ENCODE peak calls at places on chromosomes 4 and X, in six cellular contexts. One of them, this sample, is unnamed.

GRCh38 chrX:48813605-48814004 is 11.7 kb downstream of the HDAC6 start:
- DNase-seq in fibroblast of lung: no peak
- DNase-seq in nephron progenitor cell: no peak
- DNase-seq in brain microvascular endothelial cell: no peak
- DNase-seq in fibroblast of the aortic adventitia: no peak
- DNase-seq in thoracic aorta: no peak
- DNase-seq in this sample: no peak

GRCh38 chr4:15303052-15303641 is 124.7 kb upstream of the C1QTNF7 start:
- DNase-seq in nephron progenitor cell: no peak
- DNase-seq in thoracic aorta: no peak
- DNase-seq in fibroblast of lung: peak
- DNase-seq in brain microvascular endothelial cell: peak
- DNase-seq in fibroblast of the aortic adventitia: peak
- DNase-seq in this sample: no peak

GRCh38 chrX:14777484-14777883 is 95.4 kb downstream of the FANCB start:
- DNase-seq in nephron progenitor cell: no peak
- DNase-seq in fibroblast of the aortic adventitia: peak
- DNase-seq in thoracic aorta: no peak
- DNase-seq in fibroblast of lung: peak
- DNase-seq in brain microvascular endothelial cell: no peak
- DNase-seq in this sample: no peak

GRCh38 chr4:110270492-110271197 is 72.2 kb upstream of the ELOVL6 start:
- DNase-seq in nephron progenitor cell: no peak
- DNase-seq in fibroblast of the aortic adventitia: peak
- DNase-seq in fibroblast of lung: peak
- DNase-seq in thoracic aorta: no peak
- DNase-seq in brain microvascular endothelial cell: peak
- DNase-seq in this sample: peak

GRCh38 chr4:71188197-71188625 is 150.6 kb upstream of the SLC4A4 start:
- DNase-seq in brain microvascular endothelial cell: no peak
- DNase-seq in fibroblast of lung: no peak
- DNase-seq in nephron progenitor cell: peak
- DNase-seq in thoracic aorta: no peak
- DNase-seq in fibroblast of the aortic adventitia: no peak
- DNase-seq in this sample: no peak

GRCh38 chrX:13383907-13384306 is 64.1 kb upstream of the ATXN3L start:
- DNase-seq in nephron progenitor cell: no peak
- DNase-seq in fibroblast of lung: no peak
- DNase-seq in fibroblast of the aortic adventitia: no peak
- DNase-seq in brain microvascular endothelial cell: no peak
- DNase-seq in thoracic aorta: no peak
- DNase-seq in this sample: no peak

GRCh38 chr4:113584407-113585150 is 177.0 kb downstream of the CAMK2D start:
- DNase-seq in fibroblast of the aortic adventitia: peak
- DNase-seq in fibroblast of lung: peak
- DNase-seq in brain microvascular endothelial cell: peak
- DNase-seq in nephron progenitor cell: no peak
- DNase-seq in thoracic aorta: no peak
- DNase-seq in this sample: no peak

GRCh38 chr4:20151436-20151835 is 100.3 kb upstream of the SLIT2 start:
- DNase-seq in brain microvascular endothelial cell: no peak
- DNase-seq in thoracic aorta: no peak
- DNase-seq in nephron progenitor cell: no peak
- DNase-seq in fibroblast of the aortic adventitia: peak
- DNase-seq in fibroblast of lung: peak
- DNase-seq in this sample: no peak

GRCh38 chr4:105145913-105146285 is 777 bp upstream of the TET2 start:
- DNase-seq in thoracic aorta: no peak
- DNase-seq in brain microvascular endothelial cell: no peak
- DNase-seq in fibroblast of lung: peak
- DNase-seq in fibroblast of the aortic adventitia: no peak
- DNase-seq in nephron progenitor cell: no peak
- DNase-seq in this sample: no peak

GRCh38 chrX:108348525-108348924 is 89.7 kb downstream of the COL4A6 start:
- DNase-seq in brain microvascular endothelial cell: no peak
- DNase-seq in thoracic aorta: no peak
- DNase-seq in nephron progenitor cell: no peak
- DNase-seq in fibroblast of the aortic adventitia: no peak
- DNase-seq in fibroblast of lung: no peak
- DNase-seq in this sample: no peak

GRCh38 chr4:94802091-94802490 is 44.3 kb downstream of the BMPR1B start:
- DNase-seq in fibroblast of lung: no peak
- DNase-seq in nephron progenitor cell: no peak
- DNase-seq in fibroblast of the aortic adventitia: no peak
- DNase-seq in brain microvascular endothelial cell: no peak
- DNase-seq in thoracic aorta: no peak
- DNase-seq in this sample: no peak

GRCh38 chr4:120769227-120769626 is 153.3 kb downstream of the PRDM5 start:
- DNase-seq in thoracic aorta: no peak
- DNase-seq in nephron progenitor cell: no peak
- DNase-seq in fibroblast of the aortic adventitia: peak
- DNase-seq in fibroblast of lung: peak
- DNase-seq in brain microvascular endothelial cell: peak
- DNase-seq in this sample: peak

GRCh38 chr4:14679906-14680305 is 322.4 kb upstream of the CPEB2 start:
- DNase-seq in brain microvascular endothelial cell: peak
- DNase-seq in fibroblast of the aortic adventitia: no peak
- DNase-seq in fibroblast of lung: no peak
- DNase-seq in thoracic aorta: no peak
- DNase-seq in nephron progenitor cell: no peak
- DNase-seq in this sample: no peak

GRCh38 chrX:39969099-39969825 is 128.5 kb downstream of the BCOR start:
- DNase-seq in nephron progenitor cell: peak
- DNase-seq in thoracic aorta: no peak
- DNase-seq in fibroblast of lung: no peak
- DNase-seq in fibroblast of the aortic adventitia: no peak
- DNase-seq in brain microvascular endothelial cell: no peak
- DNase-seq in this sample: no peak

GRCh38 chrX:48695524-48695875 is 1.0 kb upstream of the SUV39H1 start:
- DNase-seq in thoracic aorta: no peak
- DNase-seq in nephron progenitor cell: no peak
- DNase-seq in fibroblast of the aortic adventitia: no peak
- DNase-seq in fibroblast of lung: peak
- DNase-seq in brain microvascular endothelial cell: no peak
- DNase-seq in this sample: no peak

GRCh38 chrX:22338740-22339139 is 66.0 kb downstream of the CBLL2 start:
- DNase-seq in brain microvascular endothelial cell: no peak
- DNase-seq in nephron progenitor cell: no peak
- DNase-seq in fibroblast of the aortic adventitia: peak
- DNase-seq in thoracic aorta: no peak
- DNase-seq in fibroblast of lung: peak
- DNase-seq in this sample: no peak

GRCh38 chr4:3880595-3881120 is 114.5 kb downstream of the ADRA2C start:
- DNase-seq in nephron progenitor cell: peak
- DNase-seq in brain microvascular endothelial cell: peak
- DNase-seq in fibroblast of lung: peak
- DNase-seq in thoracic aorta: no peak
- DNase-seq in fibroblast of the aortic adventitia: peak
- DNase-seq in this sample: no peak

GRCh38 chrX:23783569-23784486 is 855 bp downstream of the SAT1 start:
- DNase-seq in fibroblast of the aortic adventitia: peak
- DNase-seq in brain microvascular endothelial cell: no peak
- DNase-seq in fibroblast of lung: peak
- DNase-seq in thoracic aorta: no peak
- DNase-seq in nephron progenitor cell: peak
- DNase-seq in this sample: no peak

GRCh38 chr4:183838987-183839712 is 66.0 kb upstream of the STOX2 start:
- DNase-seq in fibroblast of lung: no peak
- DNase-seq in fibroblast of the aortic adventitia: peak
- DNase-seq in thoracic aorta: no peak
- DNase-seq in brain microvascular endothelial cell: peak
- DNase-seq in nephron progenitor cell: no peak
- DNase-seq in this sample: no peak

GRCh38 chr4:93809773-93810172 is 18.8 kb upstream of the ATOH1 start:
- DNase-seq in thoracic aorta: no peak
- DNase-seq in brain microvascular endothelial cell: no peak
- DNase-seq in fibroblast of the aortic adventitia: no peak
- DNase-seq in nephron progenitor cell: no peak
- DNase-seq in fibroblast of lung: no peak
- DNase-seq in this sample: no peak

GRCh38 chrX:34341258-34341657 is 209.1 kb upstream of the FAM47A start:
- DNase-seq in thoracic aorta: no peak
- DNase-seq in fibroblast of the aortic adventitia: no peak
- DNase-seq in nephron progenitor cell: no peak
- DNase-seq in brain microvascular endothelial cell: no peak
- DNase-seq in fibroblast of lung: no peak
- DNase-seq in this sample: no peak

GRCh38 chr4:128571747-128572146 is 237.8 kb upstream of the JADE1 start:
- DNase-seq in brain microvascular endothelial cell: peak
- DNase-seq in fibroblast of lung: peak
- DNase-seq in nephron progenitor cell: no peak
- DNase-seq in fibroblast of the aortic adventitia: peak
- DNase-seq in thoracic aorta: no peak
- DNase-seq in this sample: peak

GRCh38 chrX:24396236-24396929 is 35.9 kb downstream of the SUPT20HL1 start:
- DNase-seq in brain microvascular endothelial cell: peak
- DNase-seq in fibroblast of lung: peak
- DNase-seq in fibroblast of the aortic adventitia: peak
- DNase-seq in nephron progenitor cell: no peak
- DNase-seq in thoracic aorta: no peak
- DNase-seq in this sample: peak

GRCh38 chrX:21738145-21738949 is 19.6 kb downstream of the SMPX start:
- DNase-seq in fibroblast of lung: peak
- DNase-seq in fibroblast of the aortic adventitia: no peak
- DNase-seq in brain microvascular endothelial cell: no peak
- DNase-seq in thoracic aorta: no peak
- DNase-seq in nephron progenitor cell: peak
- DNase-seq in this sample: no peak

GRCh38 chr4:98473046-98473445 is 185.4 kb downstream of the TSPAN5 start:
- DNase-seq in thoracic aorta: no peak
- DNase-seq in brain microvascular endothelial cell: no peak
- DNase-seq in fibroblast of the aortic adventitia: peak
- DNase-seq in nephron progenitor cell: no peak
- DNase-seq in fibroblast of lung: no peak
- DNase-seq in this sample: peak

GRCh38 chr4:123562994-123563745 is 166.6 kb downstream of the SPRY1 start:
- DNase-seq in fibroblast of lung: peak
- DNase-seq in nephron progenitor cell: no peak
- DNase-seq in fibroblast of the aortic adventitia: peak
- DNase-seq in brain microvascular endothelial cell: no peak
- DNase-seq in thoracic aorta: no peak
- DNase-seq in this sample: no peak

GRCh38 chr4:123561525-123561924 is 164.9 kb downstream of the SPRY1 start:
- DNase-seq in thoracic aorta: no peak
- DNase-seq in brain microvascular endothelial cell: no peak
- DNase-seq in fibroblast of lung: no peak
- DNase-seq in nephron progenitor cell: no peak
- DNase-seq in fibroblast of the aortic adventitia: no peak
- DNase-seq in this sample: no peak

GRCh38 chr4:123558865-123559264 is 162.3 kb downstream of the SPRY1 start:
- DNase-seq in fibroblast of the aortic adventitia: no peak
- DNase-seq in thoracic aorta: no peak
- DNase-seq in brain microvascular endothelial cell: no peak
- DNase-seq in fibroblast of lung: no peak
- DNase-seq in nephron progenitor cell: no peak
- DNase-seq in this sample: no peak

GRCh38 chr4:123557857-123558536 is 161.4 kb downstream of the SPRY1 start:
- DNase-seq in brain microvascular endothelial cell: no peak
- DNase-seq in fibroblast of the aortic adventitia: no peak
- DNase-seq in nephron progenitor cell: no peak
- DNase-seq in fibroblast of lung: no peak
- DNase-seq in thoracic aorta: no peak
- DNase-seq in this sample: no peak

DNA sequence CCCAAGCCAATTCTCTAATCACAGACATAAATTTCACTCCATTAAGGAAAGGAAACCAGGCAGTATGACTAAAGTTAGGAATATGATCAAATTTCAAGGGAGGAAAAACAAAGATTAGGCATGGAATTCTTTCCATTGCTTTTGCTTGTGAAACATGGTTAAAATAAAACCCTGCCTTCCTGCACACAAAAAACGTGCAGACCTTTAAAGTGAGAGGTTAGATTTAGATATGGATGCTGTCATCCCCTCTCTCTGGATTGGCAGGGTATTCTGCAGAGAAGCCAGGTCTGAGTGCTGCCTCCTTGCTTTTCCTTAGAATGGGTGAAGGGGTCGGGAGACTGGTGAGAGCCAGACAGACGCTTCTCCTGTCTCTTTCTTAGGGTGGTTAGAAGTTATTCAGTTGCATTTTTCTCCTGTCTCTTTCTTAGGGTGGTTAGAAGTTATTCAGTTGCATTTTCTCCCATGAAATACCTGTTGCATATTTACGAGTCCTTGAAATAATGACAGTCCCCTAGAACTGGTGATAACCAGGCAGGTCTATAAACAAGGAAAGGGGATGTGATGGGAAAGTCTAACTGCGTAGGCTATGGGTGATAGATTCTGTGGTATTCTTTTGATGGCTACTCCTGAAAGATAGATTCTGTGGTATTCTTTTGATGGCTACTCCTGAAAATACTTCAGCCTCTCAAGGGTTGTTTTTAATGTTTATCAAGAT is 163.5 kb downstream of the SPRY1 start:
- DNase-seq in brain microvascular endothelial cell: peak
- DNase-seq in thoracic aorta: no peak
- DNase-seq in fibroblast of lung: peak
- DNase-seq in fibroblast of the aortic adventitia: peak
- DNase-seq in nephron progenitor cell: no peak
- DNase-seq in this sample: no peak
- TF ChIP-seq CTCF in brain microvascular endothelial cell: no peak
- TF ChIP-seq CTCF in thoracic aorta: no peak
- TF ChIP-seq CTCF in fibroblast of lung: no peak
- TF ChIP-seq CTCF in fibroblast of the aortic adventitia: peak
- TF ChIP-seq CTCF in nephron progenitor cell: no peak
- TF ChIP-seq CTCF in this sample: no peak

GRCh38 chr4:24837781-24838180 is 42.4 kb downstream of the SOD3 start:
- DNase-seq in brain microvascular endothelial cell: no peak
- DNase-seq in nephron progenitor cell: no peak
- DNase-seq in fibroblast of lung: no peak
- DNase-seq in fibroblast of the aortic adventitia: no peak
- DNase-seq in thoracic aorta: no peak
- DNase-seq in this sample: no peak
- TF ChIP-seq CTCF in brain microvascular endothelial cell: no peak
- TF ChIP-seq CTCF in nephron progenitor cell: no peak
- TF ChIP-seq CTCF in fibroblast of lung: no peak
- TF ChIP-seq CTCF in fibroblast of the aortic adventitia: no peak
- TF ChIP-seq CTCF in thoracic aorta: no peak
- TF ChIP-seq CTCF in this sample: no peak

DNA sequence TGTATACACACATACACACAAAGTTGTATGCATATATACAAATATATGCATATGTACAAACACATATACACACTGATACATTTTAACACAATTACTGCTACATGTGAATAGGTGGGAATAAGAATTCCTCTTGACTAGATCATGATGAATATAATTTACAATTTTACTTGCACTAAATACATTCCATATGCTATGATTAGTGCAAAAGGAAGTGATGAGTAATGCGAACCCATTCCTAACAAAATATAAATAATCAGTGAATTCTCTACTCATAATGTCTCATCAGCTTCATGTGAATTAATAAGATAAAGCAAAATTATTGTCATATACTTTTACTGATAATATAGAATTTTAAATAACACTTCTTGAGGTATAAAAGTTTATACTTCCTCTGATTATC is 1077.3 kb upstream of the PCDH10 start:
- DNase-seq in brain microvascular endothelial cell: no peak
- DNase-seq in fibroblast of the aortic adventitia: peak
- DNase-seq in thoracic aorta: no peak
- DNase-seq in nephron progenitor cell: no peak
- DNase-seq in fibroblast of lung: peak
- DNase-seq in this sample: no peak
- TF ChIP-seq CTCF in brain microvascular endothelial cell: no peak
- TF ChIP-seq CTCF in fibroblast of the aortic adventitia: no peak
- TF ChIP-seq CTCF in thoracic aorta: no peak
- TF ChIP-seq CTCF in nephron progenitor cell: no peak
- TF ChIP-seq CTCF in fibroblast of lung: no peak
- TF ChIP-seq CTCF in this sample: no peak

GRCh38 chr4:152968806-152969394 is 32.8 kb downstream of the FHDC1 start:
- DNase-seq in nephron progenitor cell: no peak
- DNase-seq in thoracic aorta: no peak
- DNase-seq in fibroblast of lung: peak
- DNase-seq in fibroblast of the aortic adventitia: no peak
- DNase-seq in brain microvascular endothelial cell: no peak
- DNase-seq in this sample: no peak
- TF ChIP-seq CTCF in nephron progenitor cell: no peak
- TF ChIP-seq CTCF in thoracic aorta: no peak
- TF ChIP-seq CTCF in fibroblast of lung: no peak
- TF ChIP-seq CTCF in fibroblast of the aortic adventitia: no peak
- TF ChIP-seq CTCF in brain microvascular endothelial cell: no peak
- TF ChIP-seq CTCF in this sample: no peak